ENCODE peak calls at places on chromosomes 11 and 22, in six cellular contexts. H, I, N, B, A and F are unnamed samples.

GRCh38 chr22:26563022-26563421 is 26.9 kb downstream of the TPST2 start:
- DNase-seq in H (no peak), I (no peak), N (no peak), B (no peak), A (no peak), F (peak)

GRCh38 chr11:111795333-111795985 is 29.3 kb upstream of the PPP2R1B start:
- DNase-seq in H (no peak), I (no peak), N (no peak), B (peak), A (no peak), F (no peak)

GRCh38 chr22:26702906-26703830 is 45.8 kb downstream of the MIAT start:
- DNase-seq in H (no peak), I (no peak), N (no peak), B (peak), A (no peak), F (no peak)

GRCh38 chr11:73549367-73549766 is 48.5 kb downstream of the FAM168A start:
- DNase-seq in H (no peak), I (no peak), N (no peak), B (no peak), A (no peak), F (no peak)

GRCh38 chr11:9265211-9266131 is at the start of gene DENND5A:
- DNase-seq in H (peak), I (no peak), N (peak), B (peak), A (peak), F (peak)

GRCh38 chr11:62139526-62140301 is 15.9 kb downstream of the INCENP start:
- DNase-seq in H (no peak), I (no peak), N (no peak), B (no peak), A (no peak), F (no peak)

GRCh38 chr11:61331636-61332035 is 1.3 kb downstream of the DDB1 start:
- DNase-seq in H (no peak), I (no peak), N (no peak), B (no peak), A (no peak), F (no peak)

GRCh38 chr22:50269573-50270301 is 443 bp downstream of the MAPK11 start:
- DNase-seq in H (no peak), I (no peak), N (no peak), B (peak), A (no peak), F (peak)

GRCh38 chr11:115663790-115664189 is 159.6 kb upstream of the CADM1 start:
- DNase-seq in H (no peak), I (no peak), N (no peak), B (no peak), A (no peak), F (no peak)

GRCh38 chr11:7077101-7077500 is 11.7 kb upstream of the RBMXL2 start:
- DNase-seq in H (no peak), I (no peak), N (no peak), B (no peak), A (peak), F (no peak)

GRCh38 chr22:19285831-19286230 is 5.7 kb downstream of the CLTCL1 start:
- DNase-seq in H (no peak), I (no peak), N (no peak), B (no peak), A (no peak), F (no peak)

GRCh38 chr11:74384641-74385040 is 13.6 kb downstream of the PGM2L1 start:
- DNase-seq in H (no peak), I (no peak), N (no peak), B (no peak), A (no peak), F (no peak)